ENCODE peak calls at places on chromosomes 2 and 18, in eight cellular contexts. W is SK-MEL-5; G is stimulated activated CD8-positive, alpha-beta memory T cell treated with anti-CD3 and anti-CD28 coated beads, Interleukin-12 subunit alpha, Interleukin-12 subunit beta, amount 100 ng/mL, for 1 hour; V is ELF-1; Y is GM13977; T is nephron progenitor cell; D is type B pancreatic cell; B is left lung. X is an unnamed sample.

GRCh38 chr2:111162718-111163331 is 42.1 kb downstream of the BCL2L11 start:
- DNase-seq in D (no peak), T (no peak), V (no peak), G (no peak), W (no peak), B (no peak), Y (no peak), X (no peak)

GRCh38 chr2:96152301-96153165 is 7.3 kb upstream of the DUSP2 start:
- DNase-seq in B (peak), G (no peak), D (no peak), W (no peak), Y (no peak), T (no peak), V (no peak), X (peak)

GRCh38 chr2:191758420-191759199 is 80.7 kb downstream of the NABP1 start:
- DNase-seq in Y (peak), D (no peak), V (peak), T (peak), W (peak), B (peak), G (peak), X (no peak)

GRCh38 chr2:109604597-109604996 is 9.2 kb downstream of the SEPTIN10 start:
- DNase-seq in V (no peak), D (no peak), B (peak), Y (no peak), W (no peak), G (no peak), T (no peak), X (no peak)

GRCh38 chr18:46411862-46412690 is 244.9 kb downstream of the LOXHD1 start:
- DNase-seq in V (peak), W (no peak), T (no peak), B (no peak), Y (no peak), G (no peak), D (no peak), X (no peak)

GRCh38 chr18:48914581-48915251 is 36.0 kb downstream of the SMAD7 start:
- DNase-seq in Y (no peak), W (no peak), V (peak), T (no peak), B (no peak), D (no peak), G (no peak), X (peak)

GRCh38 chr2:36389081-36389480 is 33.5 kb downstream of the CRIM1 start:
- DNase-seq in G (no peak), W (no peak), V (no peak), Y (no peak), B (no peak), D (no peak), T (no peak), X (no peak)

GRCh38 chr2:207216454-207216853 is 50.7 kb upstream of the KLF7 start:
- DNase-seq in B (no peak), D (no peak), G (no peak), Y (no peak), V (no peak), W (no peak), T (no peak), X (no peak)

GRCh38 chr2:241047253-241048010 is 49.0 kb downstream of the SNED1 start:
- DNase-seq in Y (no peak), D (peak), V (no peak), G (no peak), T (no peak), W (no peak), B (no peak), X (no peak)

GRCh38 chr2:177753682-177754475 is 318.7 kb downstream of the PDE11A start:
- DNase-seq in T (peak), Y (no peak), W (peak), D (no peak), B (peak), V (peak), G (no peak), X (no peak)

GRCh38 chr2:56741601-56742102 is 557.9 kb downstream of the CCDC85A start:
- DNase-seq in W (peak), Y (no peak), G (no peak), D (no peak), V (no peak), B (peak), T (no peak), X (no peak)

GRCh38 chr2:1496394-1496821 is 83.1 kb downstream of the TPO start:
- DNase-seq in B (peak), D (no peak), W (no peak), T (no peak), G (no peak), V (no peak), Y (no peak), X (peak)

GRCh38 chr2:182977463-182977862 is 60.8 kb downstream of the NCKAP1 start:
- DNase-seq in G (no peak), D (no peak), T (no peak), W (no peak), Y (no peak), V (no peak), B (no peak), X (no peak)

GRCh38 chr18:57426187-57426586 is 9.0 kb upstream of the ONECUT2 start:
- DNase-seq in T (no peak), G (no peak), D (no peak), V (no peak), Y (no peak), W (no peak), B (no peak), X (no peak)

GRCh38 chr2:29218550-29219125 is 103.4 kb downstream of the CLIP4 start:
- DNase-seq in G (no peak), D (no peak), V (no peak), W (no peak), T (no peak), B (no peak), Y (no peak), X (peak)

GRCh38 chr2:181586569-181587076 is 70.3 kb downstream of the CERKL start:
- DNase-seq in Y (no peak), B (no peak), W (no peak), D (no peak), V (no peak), G (no peak), T (peak), X (no peak)